ENCODE peak calls at places on chromosome 2, in nine cellular contexts. One of them, this sample, is unnamed.

GRCh38 chr2:201233192-201234166 is 26.9 kb upstream of the CASP8 start:
- DNase-seq in IMR-90: no peak
- DNase-seq in stimulated activated naive CD4-positive, alpha-beta T cell: peak; percentile 72
- DNase-seq in stimulated activated naive CD8-positive, alpha-beta T cell treated with anti-CD3 and anti-CD28 coated beads, Interleukin-15, Interleukin-2, amounts not matched to agents 100 U/mL and 50 U/mL, for 24 hours: peak; percentile 90
- DNase-seq in hypothalamus: no peak
- DNase-seq in neural crest cell: no peak
- DNase-seq in activated CD4-positive, CD25-positive, alpha-beta regulatory T cell: peak; percentile 65
- DNase-seq in naive thymus-derived CD4-positive, alpha-beta T cell: peak; percentile 87
- DNase-seq in A549: peak; percentile 91
- DNase-seq in this sample: peak; percentile 93

GRCh38 chr2:241005569-241005968 is 7.2 kb downstream of the SNED1 start:
- DNase-seq in IMR-90: no peak
- DNase-seq in stimulated activated naive CD4-positive, alpha-beta T cell: no peak
- DNase-seq in stimulated activated naive CD8-positive, alpha-beta T cell treated with anti-CD3 and anti-CD28 coated beads, Interleukin-15, Interleukin-2, amounts not matched to agents 100 U/mL and 50 U/mL, for 24 hours: no peak
- DNase-seq in hypothalamus: no peak
- DNase-seq in neural crest cell: no peak
- DNase-seq in activated CD4-positive, CD25-positive, alpha-beta regulatory T cell: no peak
- DNase-seq in naive thymus-derived CD4-positive, alpha-beta T cell: no peak
- DNase-seq in A549: no peak
- DNase-seq in this sample: no peak

GRCh38 chr2:144241801-144242200 is 278.1 kb downstream of the ZEB2 start:
- DNase-seq in IMR-90: no peak
- DNase-seq in stimulated activated naive CD4-positive, alpha-beta T cell: no peak
- DNase-seq in stimulated activated naive CD8-positive, alpha-beta T cell treated with anti-CD3 and anti-CD28 coated beads, Interleukin-15, Interleukin-2, amounts not matched to agents 100 U/mL and 50 U/mL, for 24 hours: no peak
- DNase-seq in hypothalamus: no peak
- DNase-seq in neural crest cell: no peak
- DNase-seq in activated CD4-positive, CD25-positive, alpha-beta regulatory T cell: no peak
- DNase-seq in naive thymus-derived CD4-positive, alpha-beta T cell: no peak
- DNase-seq in A549: no peak
- DNase-seq in this sample: no peak

GRCh38 chr2:290090-290722 is 2.3 kb upstream of the ALKAL2 start:
- DNase-seq in IMR-90: peak; percentile 78
- DNase-seq in stimulated activated naive CD4-positive, alpha-beta T cell: peak; percentile 27
- DNase-seq in stimulated activated naive CD8-positive, alpha-beta T cell treated with anti-CD3 and anti-CD28 coated beads, Interleukin-15, Interleukin-2, amounts not matched to agents 100 U/mL and 50 U/mL, for 24 hours: peak; percentile 58
- DNase-seq in hypothalamus: peak; percentile 81
- DNase-seq in neural crest cell: peak; percentile 66
- DNase-seq in activated CD4-positive, CD25-positive, alpha-beta regulatory T cell: peak; percentile 11
- DNase-seq in naive thymus-derived CD4-positive, alpha-beta T cell: peak; percentile 45
- DNase-seq in A549: peak; percentile 83
- DNase-seq in this sample: peak; percentile 86

GRCh38 chr2:64144057-64145013 is at the start of gene PELI1:
- DNase-seq in IMR-90: peak; percentile 95
- DNase-seq in stimulated activated naive CD4-positive, alpha-beta T cell: peak; percentile 93
- DNase-seq in stimulated activated naive CD8-positive, alpha-beta T cell treated with anti-CD3 and anti-CD28 coated beads, Interleukin-15, Interleukin-2, amounts not matched to agents 100 U/mL and 50 U/mL, for 24 hours: peak; percentile 94
- DNase-seq in hypothalamus: peak; percentile 98
- DNase-seq in neural crest cell: peak; percentile 95
- DNase-seq in activated CD4-positive, CD25-positive, alpha-beta regulatory T cell: peak; percentile 86
- DNase-seq in naive thymus-derived CD4-positive, alpha-beta T cell: peak; percentile 90
- DNase-seq in A549: peak; percentile 99
- DNase-seq in this sample: peak; percentile 98

GRCh38 chr2:201266629-201267028 is 6.3 kb downstream of the CASP8 start:
- DNase-seq in IMR-90: no peak
- DNase-seq in stimulated activated naive CD4-positive, alpha-beta T cell: no peak
- DNase-seq in stimulated activated naive CD8-positive, alpha-beta T cell treated with anti-CD3 and anti-CD28 coated beads, Interleukin-15, Interleukin-2, amounts not matched to agents 100 U/mL and 50 U/mL, for 24 hours: no peak
- DNase-seq in hypothalamus: no peak
- DNase-seq in neural crest cell: no peak
- DNase-seq in activated CD4-positive, CD25-positive, alpha-beta regulatory T cell: no peak
- DNase-seq in naive thymus-derived CD4-positive, alpha-beta T cell: no peak
- DNase-seq in A549: no peak
- DNase-seq in this sample: no peak

GRCh38 chr2:160339726-160340125 is 139.7 kb upstream of the ITGB6 start:
- DNase-seq in IMR-90: no peak
- DNase-seq in stimulated activated naive CD4-positive, alpha-beta T cell: no peak
- DNase-seq in stimulated activated naive CD8-positive, alpha-beta T cell treated with anti-CD3 and anti-CD28 coated beads, Interleukin-15, Interleukin-2, amounts not matched to agents 100 U/mL and 50 U/mL, for 24 hours: no peak
- DNase-seq in hypothalamus: no peak
- DNase-seq in neural crest cell: no peak
- DNase-seq in activated CD4-positive, CD25-positive, alpha-beta regulatory T cell: no peak
- DNase-seq in naive thymus-derived CD4-positive, alpha-beta T cell: no peak
- DNase-seq in A549: no peak
- DNase-seq in this sample: no peak

GRCh38 chr2:217330647-217331046 is 470.8 kb upstream of the TNP1 start:
- DNase-seq in IMR-90: no peak
- DNase-seq in stimulated activated naive CD4-positive, alpha-beta T cell: no peak
- DNase-seq in stimulated activated naive CD8-positive, alpha-beta T cell treated with anti-CD3 and anti-CD28 coated beads, Interleukin-15, Interleukin-2, amounts not matched to agents 100 U/mL and 50 U/mL, for 24 hours: no peak
- DNase-seq in hypothalamus: no peak
- DNase-seq in neural crest cell: no peak
- DNase-seq in activated CD4-positive, CD25-positive, alpha-beta regulatory T cell: no peak
- DNase-seq in naive thymus-derived CD4-positive, alpha-beta T cell: no peak
- DNase-seq in A549: peak; percentile 28
- DNase-seq in this sample: no peak

GRCh38 chr2:208369091-208369490 is 37.5 kb upstream of the PTH2R start:
- DNase-seq in IMR-90: peak; percentile 14
- DNase-seq in stimulated activated naive CD4-positive, alpha-beta T cell: no peak
- DNase-seq in stimulated activated naive CD8-positive, alpha-beta T cell treated with anti-CD3 and anti-CD28 coated beads, Interleukin-15, Interleukin-2, amounts not matched to agents 100 U/mL and 50 U/mL, for 24 hours: no peak
- DNase-seq in hypothalamus: no peak
- DNase-seq in neural crest cell: no peak
- DNase-seq in activated CD4-positive, CD25-positive, alpha-beta regulatory T cell: no peak
- DNase-seq in naive thymus-derived CD4-positive, alpha-beta T cell: no peak
- DNase-seq in A549: peak; percentile 47
- DNase-seq in this sample: no peak

GRCh38 chr2:146927080-146927714 is 917.6 kb upstream of the ACVR2A start:
- DNase-seq in IMR-90: peak; percentile 31
- DNase-seq in stimulated activated naive CD4-positive, alpha-beta T cell: no peak
- DNase-seq in stimulated activated naive CD8-positive, alpha-beta T cell treated with anti-CD3 and anti-CD28 coated beads, Interleukin-15, Interleukin-2, amounts not matched to agents 100 U/mL and 50 U/mL, for 24 hours: no peak
- DNase-seq in hypothalamus: peak; percentile 41
- DNase-seq in neural crest cell: peak; percentile 53
- DNase-seq in activated CD4-positive, CD25-positive, alpha-beta regulatory T cell: no peak
- DNase-seq in naive thymus-derived CD4-positive, alpha-beta T cell: no peak
- DNase-seq in A549: peak; percentile 36
- DNase-seq in this sample: no peak

GRCh38 chr2:24873619-24874018 is 46.4 kb downstream of the ADCY3 start:
- DNase-seq in IMR-90: no peak
- DNase-seq in stimulated activated naive CD4-positive, alpha-beta T cell: no peak
- DNase-seq in stimulated activated naive CD8-positive, alpha-beta T cell treated with anti-CD3 and anti-CD28 coated beads, Interleukin-15, Interleukin-2, amounts not matched to agents 100 U/mL and 50 U/mL, for 24 hours: no peak
- DNase-seq in hypothalamus: no peak
- DNase-seq in neural crest cell: no peak
- DNase-seq in activated CD4-positive, CD25-positive, alpha-beta regulatory T cell: no peak
- DNase-seq in naive thymus-derived CD4-positive, alpha-beta T cell: no peak
- DNase-seq in A549: no peak
- DNase-seq in this sample: no peak

GRCh38 chr2:153096272-153096671 is 377.9 kb downstream of the ARL6IP6 start:
- DNase-seq in IMR-90: no peak
- DNase-seq in stimulated activated naive CD4-positive, alpha-beta T cell: no peak
- DNase-seq in stimulated activated naive CD8-positive, alpha-beta T cell treated with anti-CD3 and anti-CD28 coated beads, Interleukin-15, Interleukin-2, amounts not matched to agents 100 U/mL and 50 U/mL, for 24 hours: no peak
- DNase-seq in hypothalamus: no peak
- DNase-seq in neural crest cell: no peak
- DNase-seq in activated CD4-positive, CD25-positive, alpha-beta regulatory T cell: no peak
- DNase-seq in naive thymus-derived CD4-positive, alpha-beta T cell: no peak
- DNase-seq in A549: no peak
- DNase-seq in this sample: no peak

GRCh38 chr2:172021955-172022354 is 22.2 kb downstream of the METAP1D start:
- DNase-seq in IMR-90: peak; percentile 37
- DNase-seq in stimulated activated naive CD4-positive, alpha-beta T cell: no peak
- DNase-seq in stimulated activated naive CD8-positive, alpha-beta T cell treated with anti-CD3 and anti-CD28 coated beads, Interleukin-15, Interleukin-2, amounts not matched to agents 100 U/mL and 50 U/mL, for 24 hours: no peak
- DNase-seq in hypothalamus: no peak
- DNase-seq in neural crest cell: no peak
- DNase-seq in activated CD4-positive, CD25-positive, alpha-beta regulatory T cell: no peak
- DNase-seq in naive thymus-derived CD4-positive, alpha-beta T cell: no peak
- DNase-seq in A549: peak; percentile 19
- DNase-seq in this sample: no peak

GRCh38 chr2:35391736-35392442 is 963.7 kb upstream of the CRIM1 start:
- DNase-seq in IMR-90: no peak
- DNase-seq in stimulated activated naive CD4-positive, alpha-beta T cell: no peak
- DNase-seq in stimulated activated naive CD8-positive, alpha-beta T cell treated with anti-CD3 and anti-CD28 coated beads, Interleukin-15, Interleukin-2, amounts not matched to agents 100 U/mL and 50 U/mL, for 24 hours: no peak
- DNase-seq in hypothalamus: no peak
- DNase-seq in neural crest cell: no peak
- DNase-seq in activated CD4-positive, CD25-positive, alpha-beta regulatory T cell: no peak
- DNase-seq in naive thymus-derived CD4-positive, alpha-beta T cell: no peak
- DNase-seq in A549: no peak
- DNase-seq in this sample: no peak

GRCh38 chr2:69911985-69912563 is 2.8 kb upstream of the MXD1 start:
- DNase-seq in IMR-90: peak; percentile 58
- DNase-seq in stimulated activated naive CD4-positive, alpha-beta T cell: no peak
- DNase-seq in stimulated activated naive CD8-positive, alpha-beta T cell treated with anti-CD3 and anti-CD28 coated beads, Interleukin-15, Interleukin-2, amounts not matched to agents 100 U/mL and 50 U/mL, for 24 hours: no peak
- DNase-seq in hypothalamus: no peak
- DNase-seq in neural crest cell: no peak
- DNase-seq in activated CD4-positive, CD25-positive, alpha-beta regulatory T cell: no peak
- DNase-seq in naive thymus-derived CD4-positive, alpha-beta T cell: peak; percentile 63
- DNase-seq in A549: peak; percentile 67
- DNase-seq in this sample: no peak

GRCh38 chr2:167192833-167193232 is 304.6 kb downstream of the XIRP2 start:
- DNase-seq in IMR-90: peak; percentile 22
- DNase-seq in stimulated activated naive CD4-positive, alpha-beta T cell: no peak
- DNase-seq in stimulated activated naive CD8-positive, alpha-beta T cell treated with anti-CD3 and anti-CD28 coated beads, Interleukin-15, Interleukin-2, amounts not matched to agents 100 U/mL and 50 U/mL, for 24 hours: no peak
- DNase-seq in hypothalamus: no peak
- DNase-seq in neural crest cell: no peak
- DNase-seq in activated CD4-positive, CD25-positive, alpha-beta regulatory T cell: no peak
- DNase-seq in naive thymus-derived CD4-positive, alpha-beta T cell: no peak
- DNase-seq in A549: no peak
- DNase-seq in this sample: no peak

GRCh38 chr2:228841877-228842276 is 429.2 kb downstream of the PID1 start:
- DNase-seq in IMR-90: no peak
- DNase-seq in stimulated activated naive CD4-positive, alpha-beta T cell: no peak
- DNase-seq in stimulated activated naive CD8-positive, alpha-beta T cell treated with anti-CD3 and anti-CD28 coated beads, Interleukin-15, Interleukin-2, amounts not matched to agents 100 U/mL and 50 U/mL, for 24 hours: no peak
- DNase-seq in hypothalamus: no peak
- DNase-seq in neural crest cell: no peak
- DNase-seq in activated CD4-positive, CD25-positive, alpha-beta regulatory T cell: no peak
- DNase-seq in naive thymus-derived CD4-positive, alpha-beta T cell: no peak
- DNase-seq in A549: no peak
- DNase-seq in this sample: no peak

GRCh38 chr2:95017836-95018235 is 7.7 kb upstream of the MAL start:
- DNase-seq in IMR-90: no peak
- DNase-seq in stimulated activated naive CD4-positive, alpha-beta T cell: no peak
- DNase-seq in stimulated activated naive CD8-positive, alpha-beta T cell treated with anti-CD3 and anti-CD28 coated beads, Interleukin-15, Interleukin-2, amounts not matched to agents 100 U/mL and 50 U/mL, for 24 hours: no peak
- DNase-seq in hypothalamus: no peak
- DNase-seq in neural crest cell: no peak
- DNase-seq in activated CD4-positive, CD25-positive, alpha-beta regulatory T cell: no peak
- DNase-seq in naive thymus-derived CD4-positive, alpha-beta T cell: no peak
- DNase-seq in A549: no peak
- DNase-seq in this sample: no peak

GRCh38 chr2:127641846-127642510 is 4.0 kb upstream of the GPR17 start:
- DNase-seq in IMR-90: no peak
- DNase-seq in stimulated activated naive CD4-positive, alpha-beta T cell: peak; percentile 36
- DNase-seq in stimulated activated naive CD8-positive, alpha-beta T cell treated with anti-CD3 and anti-CD28 coated beads, Interleukin-15, Interleukin-2, amounts not matched to agents 100 U/mL and 50 U/mL, for 24 hours: peak; percentile 44
- DNase-seq in hypothalamus: no peak
- DNase-seq in neural crest cell: no peak
- DNase-seq in activated CD4-positive, CD25-positive, alpha-beta regulatory T cell: peak; percentile 40
- DNase-seq in naive thymus-derived CD4-positive, alpha-beta T cell: peak; percentile 69
- DNase-seq in A549: no peak
- DNase-seq in this sample: peak; percentile 87

GRCh38 chr2:67876176-67876575 is 186.6 kb downstream of the C1D start:
- DNase-seq in IMR-90: peak; percentile 24
- DNase-seq in stimulated activated naive CD4-positive, alpha-beta T cell: no peak
- DNase-seq in stimulated activated naive CD8-positive, alpha-beta T cell treated with anti-CD3 and anti-CD28 coated beads, Interleukin-15, Interleukin-2, amounts not matched to agents 100 U/mL and 50 U/mL, for 24 hours: no peak
- DNase-seq in hypothalamus: no peak
- DNase-seq in neural crest cell: no peak
- DNase-seq in activated CD4-positive, CD25-positive, alpha-beta regulatory T cell: no peak
- DNase-seq in naive thymus-derived CD4-positive, alpha-beta T cell: no peak
- DNase-seq in A549: no peak
- DNase-seq in this sample: no peak

GRCh38 chr2:241620419-241620769 is 16.6 kb downstream of the THAP4 start:
- DNase-seq in IMR-90: peak; percentile 33
- DNase-seq in stimulated activated naive CD4-positive, alpha-beta T cell: no peak
- DNase-seq in stimulated activated naive CD8-positive, alpha-beta T cell treated with anti-CD3 and anti-CD28 coated beads, Interleukin-15, Interleukin-2, amounts not matched to agents 100 U/mL and 50 U/mL, for 24 hours: peak; percentile 70
- DNase-seq in hypothalamus: no peak
- DNase-seq in neural crest cell: no peak
- DNase-seq in activated CD4-positive, CD25-positive, alpha-beta regulatory T cell: no peak
- DNase-seq in naive thymus-derived CD4-positive, alpha-beta T cell: no peak
- DNase-seq in A549: peak; percentile 40
- DNase-seq in this sample: no peak

GRCh38 chr2:50719837-50720694 is 311.9 kb downstream of the NRXN1 start:
- DNase-seq in IMR-90: no peak
- DNase-seq in stimulated activated naive CD4-positive, alpha-beta T cell: no peak
- DNase-seq in stimulated activated naive CD8-positive, alpha-beta T cell treated with anti-CD3 and anti-CD28 coated beads, Interleukin-15, Interleukin-2, amounts not matched to agents 100 U/mL and 50 U/mL, for 24 hours: no peak
- DNase-seq in hypothalamus: no peak
- DNase-seq in neural crest cell: no peak
- DNase-seq in activated CD4-positive, CD25-positive, alpha-beta regulatory T cell: no peak
- DNase-seq in naive thymus-derived CD4-positive, alpha-beta T cell: no peak
- DNase-seq in A549: no peak
- DNase-seq in this sample: no peak

GRCh38 chr2:112706170-112706664 is 14.6 kb upstream of the NT5DC4 start:
- DNase-seq in IMR-90: peak; percentile 79
- DNase-seq in stimulated activated naive CD4-positive, alpha-beta T cell: no peak
- DNase-seq in stimulated activated naive CD8-positive, alpha-beta T cell treated with anti-CD3 and anti-CD28 coated beads, Interleukin-15, Interleukin-2, amounts not matched to agents 100 U/mL and 50 U/mL, for 24 hours: peak; percentile 72
- DNase-seq in hypothalamus: no peak
- DNase-seq in neural crest cell: no peak
- DNase-seq in activated CD4-positive, CD25-positive, alpha-beta regulatory T cell: no peak
- DNase-seq in naive thymus-derived CD4-positive, alpha-beta T cell: no peak
- DNase-seq in A549: no peak
- DNase-seq in this sample: no peak

GRCh38 chr2:234745347-234745746 is 206.5 kb upstream of the SH3BP4 start:
- DNase-seq in IMR-90: no peak
- DNase-seq in stimulated activated naive CD4-positive, alpha-beta T cell: no peak
- DNase-seq in stimulated activated naive CD8-positive, alpha-beta T cell treated with anti-CD3 and anti-CD28 coated beads, Interleukin-15, Interleukin-2, amounts not matched to agents 100 U/mL and 50 U/mL, for 24 hours: no peak
- DNase-seq in hypothalamus: no peak
- DNase-seq in neural crest cell: no peak
- DNase-seq in activated CD4-positive, CD25-positive, alpha-beta regulatory T cell: no peak
- DNase-seq in naive thymus-derived CD4-positive, alpha-beta T cell: no peak
- DNase-seq in A549: peak; percentile 13
- DNase-seq in this sample: no peak

GRCh38 chr2:140639628-140640027 is 1491.2 kb downstream of the LRP1B start:
- DNase-seq in IMR-90: no peak
- DNase-seq in stimulated activated naive CD4-positive, alpha-beta T cell: no peak
- DNase-seq in stimulated activated naive CD8-positive, alpha-beta T cell treated with anti-CD3 and anti-CD28 coated beads, Interleukin-15, Interleukin-2, amounts not matched to agents 100 U/mL and 50 U/mL, for 24 hours: no peak
- DNase-seq in hypothalamus: no peak
- DNase-seq in neural crest cell: no peak
- DNase-seq in activated CD4-positive, CD25-positive, alpha-beta regulatory T cell: no peak
- DNase-seq in naive thymus-derived CD4-positive, alpha-beta T cell: no peak
- DNase-seq in A549: no peak
- DNase-seq in this sample: no peak

GRCh38 chr2:182088681-182089333 is 103.2 kb downstream of the PPP1R1C start:
- DNase-seq in IMR-90: peak; percentile 45
- DNase-seq in stimulated activated naive CD4-positive, alpha-beta T cell: no peak
- DNase-seq in stimulated activated naive CD8-positive, alpha-beta T cell treated with anti-CD3 and anti-CD28 coated beads, Interleukin-15, Interleukin-2, amounts not matched to agents 100 U/mL and 50 U/mL, for 24 hours: no peak
- DNase-seq in hypothalamus: no peak
- DNase-seq in neural crest cell: no peak
- DNase-seq in activated CD4-positive, CD25-positive, alpha-beta regulatory T cell: no peak
- DNase-seq in naive thymus-derived CD4-positive, alpha-beta T cell: no peak
- DNase-seq in A549: no peak
- DNase-seq in this sample: no peak

GRCh38 chr2:164620873-164621760 is at the start of gene GRB14:
- DNase-seq in IMR-90: no peak
- DNase-seq in stimulated activated naive CD4-positive, alpha-beta T cell: no peak
- DNase-seq in stimulated activated naive CD8-positive, alpha-beta T cell treated with anti-CD3 and anti-CD28 coated beads, Interleukin-15, Interleukin-2, amounts not matched to agents 100 U/mL and 50 U/mL, for 24 hours: no peak
- DNase-seq in hypothalamus: no peak
- DNase-seq in neural crest cell: peak; percentile 9
- DNase-seq in activated CD4-positive, CD25-positive, alpha-beta regulatory T cell: no peak
- DNase-seq in naive thymus-derived CD4-positive, alpha-beta T cell: no peak
- DNase-seq in A549: peak; percentile 76
- DNase-seq in this sample: peak; percentile 73

GRCh38 chr2:151337643-151338042 is 19.7 kb upstream of the TNFAIP6 start:
- DNase-seq in IMR-90: peak; percentile 46
- DNase-seq in stimulated activated naive CD4-positive, alpha-beta T cell: no peak
- DNase-seq in stimulated activated naive CD8-positive, alpha-beta T cell treated with anti-CD3 and anti-CD28 coated beads, Interleukin-15, Interleukin-2, amounts not matched to agents 100 U/mL and 50 U/mL, for 24 hours: no peak
- DNase-seq in hypothalamus: no peak
- DNase-seq in neural crest cell: no peak
- DNase-seq in activated CD4-positive, CD25-positive, alpha-beta regulatory T cell: no peak
- DNase-seq in naive thymus-derived CD4-positive, alpha-beta T cell: no peak
- DNase-seq in A549: no peak
- DNase-seq in this sample: no peak

GRCh38 chr2:19337202-19337601 is 21.2 kb downstream of the OSR1 start:
- DNase-seq in IMR-90: no peak
- DNase-seq in stimulated activated naive CD4-positive, alpha-beta T cell: no peak
- DNase-seq in stimulated activated naive CD8-positive, alpha-beta T cell treated with anti-CD3 and anti-CD28 coated beads, Interleukin-15, Interleukin-2, amounts not matched to agents 100 U/mL and 50 U/mL, for 24 hours: no peak
- DNase-seq in hypothalamus: no peak
- DNase-seq in neural crest cell: no peak
- DNase-seq in activated CD4-positive, CD25-positive, alpha-beta regulatory T cell: no peak
- DNase-seq in naive thymus-derived CD4-positive, alpha-beta T cell: no peak
- DNase-seq in A549: no peak
- DNase-seq in this sample: no peak

GRCh38 chr2:221204699-221205098 is 367.4 kb downstream of the EPHA4 start:
- DNase-seq in IMR-90: no peak
- DNase-seq in stimulated activated naive CD4-positive, alpha-beta T cell: no peak
- DNase-seq in stimulated activated naive CD8-positive, alpha-beta T cell treated with anti-CD3 and anti-CD28 coated beads, Interleukin-15, Interleukin-2, amounts not matched to agents 100 U/mL and 50 U/mL, for 24 hours: no peak
- DNase-seq in hypothalamus: no peak
- DNase-seq in neural crest cell: no peak
- DNase-seq in activated CD4-positive, CD25-positive, alpha-beta regulatory T cell: no peak
- DNase-seq in naive thymus-derived CD4-positive, alpha-beta T cell: no peak
- DNase-seq in A549: no peak
- DNase-seq in this sample: no peak

GRCh38 chr2:43207553-43208300 is 18.7 kb downstream of the ZFP36L2 start:
- DNase-seq in IMR-90: no peak
- DNase-seq in stimulated activated naive CD4-positive, alpha-beta T cell: no peak
- DNase-seq in stimulated activated naive CD8-positive, alpha-beta T cell treated with anti-CD3 and anti-CD28 coated beads, Interleukin-15, Interleukin-2, amounts not matched to agents 100 U/mL and 50 U/mL, for 24 hours: no peak
- DNase-seq in hypothalamus: no peak
- DNase-seq in neural crest cell: no peak
- DNase-seq in activated CD4-positive, CD25-positive, alpha-beta regulatory T cell: no peak
- DNase-seq in naive thymus-derived CD4-positive, alpha-beta T cell: no peak
- DNase-seq in A549: no peak
- DNase-seq in this sample: no peak

This sample was measured in spleen.